ENCODE peak calls at places on chromosomes 1 and 21, in ten cellular contexts. Z, E, Y, V, L, H, X, J, O and F are unnamed samples.
A peak's percentile ranks its signal among the peaks of the same experiment; 100 is the strongest.

GRCh38 chr1:111515291-111516007 is 12.0 kb upstream of the ADORA3 start:
- DNase-seq in J (peak; percentile 57), L (no peak), E (no peak), O (no peak), V (no peak), Z (peak; percentile 51), Y (no peak), H (peak; percentile 50), X (no peak), F (peak; percentile 36)

GRCh38 chr21:42309753-42310213 is 5.4 kb downstream of the TFF3 start:
- DNase-seq in Y (peak; percentile 52), O (peak; percentile 65), L (peak; percentile 85), H (peak; percentile 70), Z (peak; percentile 25), V (peak; percentile 10), E (peak; percentile 33), X (peak; percentile 36), J (peak; percentile 5), F (peak; percentile 84)

GRCh38 chr1:196063952-196064351 is 544.3 kb downstream of the KCNT2 start:
- DNase-seq in Y (no peak), H (no peak), O (no peak), L (no peak), X (no peak), J (no peak), V (no peak), E (no peak), Z (no peak), F (no peak)

GRCh38 chr21:43866233-43866632 is 1.2 kb downstream of the AGPAT3 start:
- DNase-seq in X (no peak), O (no peak), V (no peak), L (peak; percentile 64), Y (no peak), Z (no peak), J (peak; percentile 68), H (peak; percentile 50), E (no peak), F (peak; percentile 60)

GRCh38 chr1:115069186-115069585 is 20.1 kb downstream of the TSPAN2 start:
- DNase-seq in H (no peak), L (no peak), Y (no peak), V (no peak), J (peak; percentile 38), O (no peak), E (no peak), X (no peak), Z (peak; percentile 76), F (no peak)

GRCh38 chr1:65890201-65890600 is 97.5 kb downstream of the PDE4B start:
- DNase-seq in X (no peak), E (no peak), V (no peak), H (no peak), L (no peak), J (peak; percentile 3), O (no peak), Y (no peak), Z (no peak), F (no peak)

GRCh38 chr1:94883688-94884087 is 43.2 kb downstream of the CNN3 start:
- DNase-seq in O (peak; percentile 29), L (no peak), X (no peak), E (no peak), Z (no peak), H (peak; percentile 11), V (no peak), Y (no peak), J (peak; percentile 70), F (peak; percentile 36)

GRCh38 chr1:6414443-6414844 is 5.3 kb downstream of the HES2 start:
- DNase-seq in E (peak; percentile 53), J (peak; percentile 72), O (peak; percentile 78), Z (peak; percentile 55), V (no peak), Y (peak; percentile 59), L (peak; percentile 62), H (peak; percentile 60), X (no peak), F (peak; percentile 66)

GRCh38 chr1:22861764-22862440 is 110.8 kb downstream of the LACTBL1 start:
- DNase-seq in Y (peak; percentile 66), V (peak; percentile 30), L (peak; percentile 30), X (no peak), H (no peak), Z (peak; percentile 46), E (peak; percentile 30), J (peak; percentile 92), O (peak; percentile 29), F (no peak)

GRCh38 chr1:182197555-182197954 is 136.0 kb upstream of the ZNF648 start:
- DNase-seq in E (no peak), H (no peak), L (no peak), Y (no peak), V (no peak), X (no peak), O (no peak), Z (no peak), J (no peak), F (no peak)

GRCh38 chr1:38258085-38258484 is 211.5 kb upstream of the POU3F1 start:
- DNase-seq in Z (no peak), J (no peak), Y (no peak), O (no peak), L (no peak), X (no peak), E (no peak), H (no peak), V (no peak), F (no peak)

GRCh38 chr1:16076003-16076870 is 2.8 kb upstream of the FAM131C start:
- DNase-seq in Y (no peak), J (peak; percentile 88), L (no peak), O (no peak), H (no peak), E (peak; percentile 70), Z (peak; percentile 87), V (peak; percentile 59), X (no peak), F (no peak)

GRCh38 chr1:164771001-164771550 is 212.1 kb downstream of the PBX1 start:
- DNase-seq in V (no peak), E (no peak), L (no peak), X (no peak), Y (no peak), H (no peak), J (peak; percentile 72), Z (no peak), O (no peak), F (no peak)

GRCh38 chr21:33018707-33019455 is 6.9 kb upstream of the OLIG2 start:
- DNase-seq in V (no peak), O (no peak), Z (no peak), Y (no peak), X (no peak), L (no peak), E (no peak), H (no peak), J (no peak), F (no peak)

GRCh38 chr1:194104247-194104844 is 917.9 kb upstream of the B3GALT2 start:
- DNase-seq in H (no peak), L (no peak), Z (no peak), J (no peak), X (no peak), Y (no peak), O (no peak), E (no peak), V (no peak), F (no peak)

GRCh38 chr1:31924839-31925238 is 13.3 kb downstream of the PTP4A2 start:
- DNase-seq in H (no peak), O (no peak), E (no peak), X (no peak), L (no peak), Y (no peak), Z (no peak), J (no peak), V (no peak), F (no peak)

GRCh38 chr1:246836647-246837046 is 95.1 kb downstream of the AHCTF1 start:
- DNase-seq in H (no peak), O (no peak), V (no peak), L (no peak), X (no peak), Z (no peak), J (no peak), Y (no peak), E (no peak), F (no peak)

GRCh38 chr1:150159550-150159949 is 9.8 kb downstream of the PLEKHO1 start:
- DNase-seq in H (no peak), X (no peak), L (no peak), O (no peak), V (no peak), E (no peak), Z (no peak), Y (no peak), J (no peak), F (no peak)

GRCh38 chr1:201693887-201694614 is 134.9 kb upstream of the IPO9 start:
- DNase-seq in V (no peak), Z (no peak), J (no peak), L (no peak), Y (no peak), O (peak; percentile 23), E (no peak), X (no peak), H (no peak), F (no peak)

GRCh38 chr1:26785611-26786436 is 1.9 kb upstream of the PIGV start:
- DNase-seq in O (no peak), Y (no peak), H (no peak), V (peak; percentile 15), X (no peak), E (no peak), L (peak; percentile 59), J (peak; percentile 35), Z (peak; percentile 24), F (peak; percentile 40)

GRCh38 chr1:112718691-112719418 is 3.7 kb upstream of the PPM1J start:
- DNase-seq in O (peak; percentile 40), E (peak; percentile 71), L (peak; percentile 81), V (peak; percentile 30), J (peak; percentile 56), Z (peak; percentile 75), H (peak; percentile 82), Y (peak; percentile 84), X (peak; percentile 44), F (peak; percentile 82)